ENCODE peak calls at places on chromosomes 16 and 17, in four cellular contexts. One of them, this sample, is unnamed.

GRCh38 chr17:62562656-62563055 is 64.8 kb upstream of the MRC2 start:
- DNase-seq in H1: no peak
- DNase-seq in IMR-90: peak
- DNase-seq in neuronal stem cell: no peak
- DNase-seq in this sample: no peak

GRCh38 chr16:59635674-59636073 is 901.6 kb upstream of the GOT2 start:
- DNase-seq in H1: no peak
- DNase-seq in neuronal stem cell: no peak
- DNase-seq in IMR-90: peak
- DNase-seq in this sample: no peak

GRCh38 chr17:42675348-42675983 is 1.3 kb downstream of the PLEKHH3 start:
- DNase-seq in neuronal stem cell: no peak
- DNase-seq in H1: no peak
- DNase-seq in IMR-90: no peak
- DNase-seq in this sample: peak

GRCh38 chr16:82657239-82657638 is 30.5 kb downstream of the CDH13 start:
- DNase-seq in IMR-90: peak
- DNase-seq in neuronal stem cell: no peak
- DNase-seq in H1: no peak
- DNase-seq in this sample: no peak

GRCh38 chr16:57382535-57383275 is 10.4 kb downstream of the CX3CL1 start:
- DNase-seq in IMR-90: no peak
- DNase-seq in H1: no peak
- DNase-seq in neuronal stem cell: no peak
- DNase-seq in this sample: no peak

GRCh38 chr16:23962001-23962400 is 126.2 kb downstream of the PRKCB start:
- DNase-seq in IMR-90: no peak
- DNase-seq in neuronal stem cell: no peak
- DNase-seq in H1: no peak
- DNase-seq in this sample: no peak

GRCh38 chr16:54926166-54926838 is 4.4 kb upstream of the IRX5 start:
- DNase-seq in neuronal stem cell: no peak
- DNase-seq in H1: no peak
- DNase-seq in IMR-90: peak
- DNase-seq in this sample: no peak

GRCh38 chr16:57118461-57119084 is 26.2 kb downstream of the CPNE2 start:
- DNase-seq in neuronal stem cell: no peak
- DNase-seq in H1: no peak
- DNase-seq in IMR-90: no peak
- DNase-seq in this sample: no peak

GRCh38 chr16:88580371-88580770 is 10.2 kb downstream of the ZC3H18 start:
- DNase-seq in H1: no peak
- DNase-seq in neuronal stem cell: no peak
- DNase-seq in IMR-90: no peak
- DNase-seq in this sample: no peak

GRCh38 chr16:86529160-86529559 is 18.8 kb downstream of the FOXF1 start:
- DNase-seq in H1: no peak
- DNase-seq in neuronal stem cell: no peak
- DNase-seq in IMR-90: peak
- DNase-seq in this sample: no peak

DNA sequence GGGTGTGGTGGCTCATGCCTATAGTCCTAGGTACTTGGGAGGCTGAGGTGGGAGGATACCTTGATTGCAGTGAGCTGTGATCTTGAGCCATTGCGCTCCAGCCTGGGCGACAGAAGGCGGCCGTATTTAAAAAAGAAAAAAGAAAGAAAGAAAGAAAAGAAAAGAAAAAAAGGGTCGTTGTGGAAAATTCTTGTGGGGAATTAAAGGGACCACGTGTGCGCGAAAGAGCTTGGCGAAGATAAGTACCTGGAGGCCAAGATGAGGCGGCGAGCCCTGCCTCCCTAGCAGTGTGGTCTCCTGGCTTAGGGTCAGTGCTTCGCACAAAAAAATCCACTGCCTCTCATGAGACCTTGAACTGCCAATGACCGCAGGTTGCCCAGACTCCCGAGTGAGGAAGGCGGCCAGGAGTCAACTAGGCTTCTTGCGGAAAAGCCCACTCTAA is 714 bp upstream of the NMT1 start:
- DNase-seq in neuronal stem cell: no peak
- DNase-seq in IMR-90: no peak
- DNase-seq in H1: no peak
- DNase-seq in this sample: no peak
- H2BK120ac ChIP-seq in neuronal stem cell: no peak
- H2BK120ac ChIP-seq in IMR-90: peak
- H2BK120ac ChIP-seq in H1: no peak
- H2BK120ac ChIP-seq in this sample: no peak

GRCh38 chr17:72419866-72420774 is 299.3 kb downstream of the SOX9 start:
- DNase-seq in IMR-90: no peak
- DNase-seq in H1: no peak
- DNase-seq in neuronal stem cell: no peak
- DNase-seq in this sample: no peak
- H2BK120ac ChIP-seq in IMR-90: peak
- H2BK120ac ChIP-seq in H1: no peak
- H2BK120ac ChIP-seq in neuronal stem cell: no peak
- H2BK120ac ChIP-seq in this sample: no peak

GRCh38 chr16:64090327-64090726 is 1031.5 kb downstream of the CDH11 start:
- DNase-seq in neuronal stem cell: no peak
- DNase-seq in IMR-90: no peak
- DNase-seq in H1: no peak
- DNase-seq in this sample: no peak

GRCh38 chr16:64092284-64092683 is 1029.6 kb downstream of the CDH11 start:
- DNase-seq in neuronal stem cell: no peak
- DNase-seq in H1: no peak
- DNase-seq in IMR-90: peak
- DNase-seq in this sample: no peak

GRCh38 chr16:64094992-64095579 is 1026.8 kb downstream of the CDH11 start:
- DNase-seq in IMR-90: peak
- DNase-seq in neuronal stem cell: no peak
- DNase-seq in H1: no peak
- DNase-seq in this sample: no peak

GRCh38 chr16:64096671-64097070 is 1025.2 kb downstream of the CDH11 start:
- DNase-seq in IMR-90: no peak
- DNase-seq in neuronal stem cell: no peak
- DNase-seq in H1: no peak
- DNase-seq in this sample: no peak

DNA sequence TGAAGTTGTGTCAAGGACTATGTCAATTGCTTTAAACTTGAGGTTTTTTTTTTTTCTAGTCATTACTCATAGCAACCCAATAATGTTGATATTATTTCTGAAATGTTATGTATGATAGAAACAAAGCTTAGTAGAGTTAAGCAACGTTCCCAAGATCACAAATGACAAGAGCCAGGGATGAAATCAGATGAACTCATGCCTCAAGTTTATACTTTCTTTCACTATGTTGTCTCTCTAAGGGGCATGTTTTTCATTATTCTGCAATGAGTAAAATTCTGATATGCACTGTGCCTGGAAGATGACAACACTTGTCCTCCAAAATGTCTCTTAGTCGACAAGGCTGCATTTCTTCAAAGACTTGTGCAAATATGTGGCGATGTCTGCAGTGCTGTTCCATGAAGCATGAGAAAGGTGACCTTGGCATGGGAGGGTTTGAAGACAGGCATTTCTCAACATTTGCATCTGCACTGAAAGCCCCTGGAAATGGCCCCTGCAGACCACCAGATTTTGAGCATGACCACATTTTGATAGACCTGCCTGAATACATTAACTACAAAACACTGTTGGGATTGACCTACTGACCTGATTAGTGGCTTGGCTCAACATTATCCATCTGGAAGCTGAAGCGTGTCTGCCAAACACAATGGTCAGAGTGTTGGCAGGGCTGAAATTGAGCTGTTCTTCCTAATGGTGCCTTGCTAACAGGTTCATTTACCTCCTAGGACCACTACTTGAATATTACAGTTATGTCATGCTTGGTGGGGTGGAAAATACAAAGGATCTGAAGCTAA is 1027.5 kb downstream of the CDH11 start:
- DNase-seq in IMR-90: peak
- DNase-seq in H1: no peak
- DNase-seq in neuronal stem cell: peak
- DNase-seq in this sample: no peak
- H2BK120ac ChIP-seq in IMR-90: peak
- H2BK120ac ChIP-seq in H1: no peak
- H2BK120ac ChIP-seq in neuronal stem cell: no peak
- H2BK120ac ChIP-seq in this sample: no peak

GRCh38 chr17:19991252-19991885 is 13.7 kb upstream of the AKAP10 start:
- DNase-seq in H1: no peak
- DNase-seq in neuronal stem cell: no peak
- DNase-seq in IMR-90: no peak
- DNase-seq in this sample: no peak

GRCh38 chr17:19992803-19993713 is 15.4 kb upstream of the AKAP10 start:
- DNase-seq in neuronal stem cell: peak
- DNase-seq in H1: peak
- DNase-seq in IMR-90: peak
- DNase-seq in this sample: peak

GRCh38 chr17:19987897-19988296 is 10.3 kb upstream of the AKAP10 start:
- DNase-seq in neuronal stem cell: no peak
- DNase-seq in H1: no peak
- DNase-seq in IMR-90: no peak
- DNase-seq in this sample: no peak

GRCh38 chr17:19986941-19987714 is 9.5 kb upstream of the AKAP10 start:
- DNase-seq in neuronal stem cell: no peak
- DNase-seq in IMR-90: no peak
- DNase-seq in H1: no peak
- DNase-seq in this sample: peak
- H2BK120ac ChIP-seq in neuronal stem cell: no peak
- H2BK120ac ChIP-seq in IMR-90: peak
- H2BK120ac ChIP-seq in H1: peak
- H2BK120ac ChIP-seq in this sample: no peak

DNA sequence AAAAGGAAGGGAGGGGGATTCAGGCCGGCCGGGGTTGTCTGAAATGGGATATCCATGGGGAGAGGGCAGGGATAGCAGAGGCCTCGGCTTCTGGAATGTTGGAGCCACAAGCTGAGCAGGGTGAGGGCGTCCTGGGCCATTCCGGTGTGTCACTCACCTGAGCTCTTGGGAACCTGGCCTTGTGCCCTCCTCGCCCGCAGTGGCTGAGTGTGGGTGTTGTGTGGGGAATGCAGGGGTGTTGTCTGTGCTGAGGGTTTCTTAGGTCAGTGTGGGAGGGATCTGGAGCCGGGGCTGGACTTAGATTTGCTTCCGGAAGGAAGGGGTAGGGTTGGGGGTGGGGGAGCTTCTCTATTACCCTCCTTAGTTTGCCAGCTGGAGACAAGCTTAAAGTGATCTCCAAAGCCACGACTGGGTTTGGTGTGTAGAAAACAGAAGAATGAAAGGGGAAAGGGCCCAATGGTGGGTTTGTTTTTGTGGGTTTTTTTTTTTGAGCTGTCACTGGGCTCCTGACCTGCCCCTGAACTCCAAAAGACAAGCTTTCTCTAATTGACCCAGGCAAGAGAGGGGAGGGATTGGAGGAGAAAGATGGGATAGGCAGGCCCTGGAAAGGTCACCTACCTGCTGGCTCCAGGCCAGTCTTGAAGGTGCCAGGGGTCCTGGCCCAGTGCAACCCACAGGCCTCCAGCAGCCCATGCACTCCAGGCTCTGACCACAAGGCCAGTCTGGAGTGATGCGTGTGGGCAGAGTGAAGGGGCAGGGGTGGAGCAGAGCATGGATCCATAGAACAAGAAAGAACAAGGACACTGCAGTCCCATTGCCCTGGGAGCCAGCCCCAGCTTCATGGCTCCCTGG is at the start of gene SULT1A2:
- DNase-seq in H1: no peak
- DNase-seq in neuronal stem cell: no peak
- DNase-seq in IMR-90: no peak
- DNase-seq in this sample: peak
- H2BK120ac ChIP-seq in H1: peak
- H2BK120ac ChIP-seq in neuronal stem cell: no peak
- H2BK120ac ChIP-seq in IMR-90: no peak
- H2BK120ac ChIP-seq in this sample: no peak

DNA sequence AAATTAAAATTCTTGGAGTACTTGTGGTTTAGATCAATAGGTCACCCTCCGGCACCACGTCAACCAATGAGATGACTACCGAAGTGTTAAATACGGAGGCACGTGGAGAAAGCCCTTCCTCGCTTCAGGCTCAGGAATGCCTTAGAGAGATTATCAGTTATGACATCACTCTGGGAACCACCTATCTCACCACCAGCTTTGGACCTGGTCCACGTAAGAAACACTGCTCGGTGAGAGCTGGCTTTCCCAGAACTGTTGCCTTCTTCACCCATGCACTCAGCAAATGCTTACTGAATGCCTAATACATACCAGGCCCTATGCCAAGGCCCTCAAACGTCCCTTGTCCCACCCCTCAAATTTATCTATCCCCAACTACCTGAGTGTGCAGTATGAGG is 71.3 kb downstream of the SMG6 start:
- DNase-seq in IMR-90: peak
- DNase-seq in neuronal stem cell: no peak
- DNase-seq in H1: no peak
- DNase-seq in this sample: no peak
- H2BK120ac ChIP-seq in IMR-90: peak
- H2BK120ac ChIP-seq in neuronal stem cell: no peak
- H2BK120ac ChIP-seq in H1: no peak
- H2BK120ac ChIP-seq in this sample: no peak

GRCh38 chr17:55765472-55765871 is 14.6 kb downstream of the PCTP start:
- DNase-seq in IMR-90: no peak
- DNase-seq in neuronal stem cell: no peak
- DNase-seq in H1: no peak
- DNase-seq in this sample: no peak

GRCh38 chr17:55769625-55770000 is 18.8 kb downstream of the PCTP start:
- DNase-seq in H1: no peak
- DNase-seq in IMR-90: peak
- DNase-seq in neuronal stem cell: no peak
- DNase-seq in this sample: no peak

GRCh38 chr17:55772086-55772485 is 21.2 kb downstream of the PCTP start:
- DNase-seq in H1: no peak
- DNase-seq in IMR-90: no peak
- DNase-seq in neuronal stem cell: no peak
- DNase-seq in this sample: no peak

GRCh38 chr17:55770220-55770870 is 19.5 kb downstream of the PCTP start:
- DNase-seq in neuronal stem cell: peak
- DNase-seq in IMR-90: peak
- DNase-seq in H1: no peak
- DNase-seq in this sample: no peak

DNA sequence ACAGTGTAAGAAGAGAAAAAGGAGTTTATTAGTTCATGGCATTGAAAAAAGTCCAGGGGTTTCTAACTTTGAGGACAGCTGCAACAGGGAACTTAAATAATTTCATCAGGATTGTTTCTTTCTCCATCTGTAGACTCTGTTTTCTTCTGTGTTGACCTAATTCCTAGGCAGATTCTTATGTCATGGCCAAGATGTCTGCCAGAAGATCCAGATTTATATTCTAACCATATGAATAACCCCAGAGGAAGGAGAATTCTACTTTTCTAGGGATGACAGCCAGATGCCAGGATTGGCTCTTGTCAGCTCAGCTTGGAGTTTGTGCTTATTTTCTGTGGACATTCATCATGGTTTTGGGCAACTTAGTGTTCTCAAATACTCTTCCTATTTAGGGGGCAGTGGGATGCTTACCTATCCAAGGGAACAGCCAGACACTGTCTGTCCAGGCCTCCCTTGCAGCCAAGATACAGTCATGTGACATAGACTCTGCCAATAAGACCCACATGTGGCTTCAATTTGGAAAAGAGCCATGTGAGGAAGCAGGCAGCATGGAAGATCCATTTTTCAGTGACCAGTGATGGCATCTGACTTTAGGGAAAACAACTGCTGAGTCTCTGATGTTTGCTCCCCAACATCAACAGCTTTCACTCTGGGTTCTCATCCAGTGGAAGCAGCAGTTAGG is 18.2 kb downstream of the PCTP start:
- DNase-seq in H1: no peak
- DNase-seq in IMR-90: peak
- DNase-seq in neuronal stem cell: no peak
- DNase-seq in this sample: no peak
- H2BK120ac ChIP-seq in H1: no peak
- H2BK120ac ChIP-seq in IMR-90: no peak
- H2BK120ac ChIP-seq in neuronal stem cell: no peak
- H2BK120ac ChIP-seq in this sample: no peak

This sample was measured in H9.